ENCODE peak calls at places on chromosomes 16 and 17, in nine cellular contexts. One of them, this sample, is unnamed.
A peak's percentile ranks its signal among the peaks of the same experiment; 100 is the strongest.

GRCh38 chr17:61488878-61489718 is 36.9 kb downstream of the TBX4 start:
- DNase-seq in ACHN: no peak
- DNase-seq in HT1080: no peak
- DNase-seq in activated CD4-positive, alpha-beta T cell treated with anti-CD3 and anti-CD28 coated beads for 48 hours: no peak
- DNase-seq in NCI-H1092: no peak
- DNase-seq in RWPE1: no peak
- DNase-seq in stimulated activated CD4-positive, alpha-beta T cell treated with anti-CD3 and anti-CD28 coated beads, Interleukin-1b, Interleukin-23, amount 100 ng/mL, for 48 hours: no peak
- DNase-seq in LoVo: no peak
- DNase-seq in HS-27A: no peak
- DNase-seq in this sample: no peak

GRCh38 chr17:81474958-81475357 is 37.6 kb downstream of the ACTG1 start:
- DNase-seq in ACHN: no peak
- DNase-seq in HT1080: no peak
- DNase-seq in activated CD4-positive, alpha-beta T cell treated with anti-CD3 and anti-CD28 coated beads for 48 hours: no peak
- DNase-seq in NCI-H1092: no peak
- DNase-seq in RWPE1: no peak
- DNase-seq in stimulated activated CD4-positive, alpha-beta T cell treated with anti-CD3 and anti-CD28 coated beads, Interleukin-1b, Interleukin-23, amount 100 ng/mL, for 48 hours: no peak
- DNase-seq in LoVo: no peak
- DNase-seq in HS-27A: no peak
- DNase-seq in this sample: no peak

GRCh38 chr17:75601057-75601987 is 13.7 kb downstream of the MYO15B start:
- DNase-seq in ACHN: peak; percentile 77
- DNase-seq in HT1080: peak; percentile 37
- DNase-seq in activated CD4-positive, alpha-beta T cell treated with anti-CD3 and anti-CD28 coated beads for 48 hours: peak; percentile 81
- DNase-seq in NCI-H1092: peak; percentile 38
- DNase-seq in RWPE1: peak; percentile 43
- DNase-seq in stimulated activated CD4-positive, alpha-beta T cell treated with anti-CD3 and anti-CD28 coated beads, Interleukin-1b, Interleukin-23, amount 100 ng/mL, for 48 hours: peak; percentile 66
- DNase-seq in LoVo: peak; percentile 89
- DNase-seq in HS-27A: no peak
- DNase-seq in this sample: peak; percentile 79

GRCh38 chr16:5490499-5490898 is 392.9 kb upstream of the EEF2KMT start:
- DNase-seq in ACHN: peak; percentile 49
- DNase-seq in HT1080: peak; percentile 29
- DNase-seq in activated CD4-positive, alpha-beta T cell treated with anti-CD3 and anti-CD28 coated beads for 48 hours: peak; percentile 63
- DNase-seq in NCI-H1092: no peak
- DNase-seq in RWPE1: no peak
- DNase-seq in stimulated activated CD4-positive, alpha-beta T cell treated with anti-CD3 and anti-CD28 coated beads, Interleukin-1b, Interleukin-23, amount 100 ng/mL, for 48 hours: peak; percentile 32
- DNase-seq in LoVo: peak; percentile 21
- DNase-seq in HS-27A: no peak
- DNase-seq in this sample: peak; percentile 74

GRCh38 chr17:61402073-61402541 is 2.5 kb downstream of the TBX2 start:
- DNase-seq in ACHN: no peak
- DNase-seq in HT1080: no peak
- DNase-seq in activated CD4-positive, alpha-beta T cell treated with anti-CD3 and anti-CD28 coated beads for 48 hours: no peak
- DNase-seq in NCI-H1092: no peak
- DNase-seq in RWPE1: no peak
- DNase-seq in stimulated activated CD4-positive, alpha-beta T cell treated with anti-CD3 and anti-CD28 coated beads, Interleukin-1b, Interleukin-23, amount 100 ng/mL, for 48 hours: no peak
- DNase-seq in LoVo: no peak
- DNase-seq in HS-27A: no peak
- DNase-seq in this sample: no peak

GRCh38 chr17:59504821-59505220 is 60.6 kb upstream of the DHX40 start:
- DNase-seq in ACHN: no peak
- DNase-seq in HT1080: no peak
- DNase-seq in activated CD4-positive, alpha-beta T cell treated with anti-CD3 and anti-CD28 coated beads for 48 hours: no peak
- DNase-seq in NCI-H1092: no peak
- DNase-seq in RWPE1: no peak
- DNase-seq in stimulated activated CD4-positive, alpha-beta T cell treated with anti-CD3 and anti-CD28 coated beads, Interleukin-1b, Interleukin-23, amount 100 ng/mL, for 48 hours: no peak
- DNase-seq in LoVo: no peak
- DNase-seq in HS-27A: no peak
- DNase-seq in this sample: no peak

GRCh38 chr16:57115148-57115503 is 22.7 kb downstream of the CPNE2 start:
- DNase-seq in ACHN: no peak
- DNase-seq in HT1080: no peak
- DNase-seq in activated CD4-positive, alpha-beta T cell treated with anti-CD3 and anti-CD28 coated beads for 48 hours: no peak
- DNase-seq in NCI-H1092: no peak
- DNase-seq in RWPE1: no peak
- DNase-seq in stimulated activated CD4-positive, alpha-beta T cell treated with anti-CD3 and anti-CD28 coated beads, Interleukin-1b, Interleukin-23, amount 100 ng/mL, for 48 hours: no peak
- DNase-seq in LoVo: no peak
- DNase-seq in HS-27A: no peak
- DNase-seq in this sample: no peak

GRCh38 chr16:1960665-1961630 is 1.6 kb downstream of the NDUFB10 start:
- DNase-seq in ACHN: peak; percentile 54
- DNase-seq in HT1080: peak; percentile 81
- DNase-seq in activated CD4-positive, alpha-beta T cell treated with anti-CD3 and anti-CD28 coated beads for 48 hours: peak; percentile 76
- DNase-seq in NCI-H1092: no peak
- DNase-seq in RWPE1: no peak
- DNase-seq in stimulated activated CD4-positive, alpha-beta T cell treated with anti-CD3 and anti-CD28 coated beads, Interleukin-1b, Interleukin-23, amount 100 ng/mL, for 48 hours: peak; percentile 68
- DNase-seq in LoVo: peak; percentile 53
- DNase-seq in HS-27A: no peak
- DNase-seq in this sample: peak; percentile 83

GRCh38 chr16:705748-706188 is at the start of gene FBXL16:
- DNase-seq in ACHN: no peak
- DNase-seq in HT1080: no peak
- DNase-seq in activated CD4-positive, alpha-beta T cell treated with anti-CD3 and anti-CD28 coated beads for 48 hours: no peak
- DNase-seq in NCI-H1092: peak; percentile 62
- DNase-seq in RWPE1: peak; percentile 74
- DNase-seq in stimulated activated CD4-positive, alpha-beta T cell treated with anti-CD3 and anti-CD28 coated beads, Interleukin-1b, Interleukin-23, amount 100 ng/mL, for 48 hours: no peak
- DNase-seq in LoVo: no peak
- DNase-seq in HS-27A: no peak
- DNase-seq in this sample: peak; percentile 73

GRCh38 chr16:2471653-2472487 is 773 bp downstream of the NTN3 start:
- DNase-seq in ACHN: no peak
- DNase-seq in HT1080: no peak
- DNase-seq in activated CD4-positive, alpha-beta T cell treated with anti-CD3 and anti-CD28 coated beads for 48 hours: no peak
- DNase-seq in NCI-H1092: no peak
- DNase-seq in RWPE1: no peak
- DNase-seq in stimulated activated CD4-positive, alpha-beta T cell treated with anti-CD3 and anti-CD28 coated beads, Interleukin-1b, Interleukin-23, amount 100 ng/mL, for 48 hours: no peak
- DNase-seq in LoVo: no peak
- DNase-seq in HS-27A: no peak
- DNase-seq in this sample: no peak

GRCh38 chr16:9102379-9102778 is 10.9 kb downstream of the HAPSTR1 start:
- DNase-seq in ACHN: peak; percentile 58
- DNase-seq in HT1080: peak; percentile 54
- DNase-seq in activated CD4-positive, alpha-beta T cell treated with anti-CD3 and anti-CD28 coated beads for 48 hours: no peak
- DNase-seq in NCI-H1092: no peak
- DNase-seq in RWPE1: peak; percentile 52
- DNase-seq in stimulated activated CD4-positive, alpha-beta T cell treated with anti-CD3 and anti-CD28 coated beads, Interleukin-1b, Interleukin-23, amount 100 ng/mL, for 48 hours: no peak
- DNase-seq in LoVo: no peak
- DNase-seq in HS-27A: no peak
- DNase-seq in this sample: no peak

GRCh38 chr17:69508814-69509213 is 94.3 kb downstream of the MAP2K6 start:
- DNase-seq in ACHN: no peak
- DNase-seq in HT1080: no peak
- DNase-seq in activated CD4-positive, alpha-beta T cell treated with anti-CD3 and anti-CD28 coated beads for 48 hours: no peak
- DNase-seq in NCI-H1092: no peak
- DNase-seq in RWPE1: no peak
- DNase-seq in stimulated activated CD4-positive, alpha-beta T cell treated with anti-CD3 and anti-CD28 coated beads, Interleukin-1b, Interleukin-23, amount 100 ng/mL, for 48 hours: no peak
- DNase-seq in LoVo: no peak
- DNase-seq in HS-27A: no peak
- DNase-seq in this sample: no peak

GRCh38 chr17:27430882-27431491 is 25.3 kb upstream of the KSR1 start:
- DNase-seq in ACHN: peak; percentile 53
- DNase-seq in HT1080: peak; percentile 57
- DNase-seq in activated CD4-positive, alpha-beta T cell treated with anti-CD3 and anti-CD28 coated beads for 48 hours: peak; percentile 22
- DNase-seq in NCI-H1092: no peak
- DNase-seq in RWPE1: peak; percentile 48
- DNase-seq in stimulated activated CD4-positive, alpha-beta T cell treated with anti-CD3 and anti-CD28 coated beads, Interleukin-1b, Interleukin-23, amount 100 ng/mL, for 48 hours: no peak
- DNase-seq in LoVo: peak; percentile 33
- DNase-seq in HS-27A: no peak
- DNase-seq in this sample: peak; percentile 41

GRCh38 chr17:12911241-12911640 is 106.6 kb downstream of the ELAC2 start:
- DNase-seq in ACHN: no peak
- DNase-seq in HT1080: no peak
- DNase-seq in activated CD4-positive, alpha-beta T cell treated with anti-CD3 and anti-CD28 coated beads for 48 hours: no peak
- DNase-seq in NCI-H1092: no peak
- DNase-seq in RWPE1: no peak
- DNase-seq in stimulated activated CD4-positive, alpha-beta T cell treated with anti-CD3 and anti-CD28 coated beads, Interleukin-1b, Interleukin-23, amount 100 ng/mL, for 48 hours: no peak
- DNase-seq in LoVo: no peak
- DNase-seq in HS-27A: no peak
- DNase-seq in this sample: no peak

GRCh38 chr17:27318228-27318627 is 24.3 kb downstream of the WSB1 start:
- DNase-seq in ACHN: no peak
- DNase-seq in HT1080: no peak
- DNase-seq in activated CD4-positive, alpha-beta T cell treated with anti-CD3 and anti-CD28 coated beads for 48 hours: no peak
- DNase-seq in NCI-H1092: no peak
- DNase-seq in RWPE1: no peak
- DNase-seq in stimulated activated CD4-positive, alpha-beta T cell treated with anti-CD3 and anti-CD28 coated beads, Interleukin-1b, Interleukin-23, amount 100 ng/mL, for 48 hours: no peak
- DNase-seq in LoVo: no peak
- DNase-seq in HS-27A: no peak
- DNase-seq in this sample: no peak

GRCh38 chr17:77496401-77496801 is 355.6 kb downstream of the SEC14L1 start:
- DNase-seq in ACHN: no peak
- DNase-seq in HT1080: no peak
- DNase-seq in activated CD4-positive, alpha-beta T cell treated with anti-CD3 and anti-CD28 coated beads for 48 hours: no peak
- DNase-seq in NCI-H1092: no peak
- DNase-seq in RWPE1: no peak
- DNase-seq in stimulated activated CD4-positive, alpha-beta T cell treated with anti-CD3 and anti-CD28 coated beads, Interleukin-1b, Interleukin-23, amount 100 ng/mL, for 48 hours: no peak
- DNase-seq in LoVo: no peak
- DNase-seq in HS-27A: no peak
- DNase-seq in this sample: no peak

GRCh38 chr17:12789075-12789975 is at the start of gene ARHGAP44:
- DNase-seq in ACHN: peak; percentile 50
- DNase-seq in HT1080: peak; percentile 23
- DNase-seq in activated CD4-positive, alpha-beta T cell treated with anti-CD3 and anti-CD28 coated beads for 48 hours: peak; percentile 44
- DNase-seq in NCI-H1092: no peak
- DNase-seq in RWPE1: peak; percentile 48
- DNase-seq in stimulated activated CD4-positive, alpha-beta T cell treated with anti-CD3 and anti-CD28 coated beads, Interleukin-1b, Interleukin-23, amount 100 ng/mL, for 48 hours: peak; percentile 8
- DNase-seq in LoVo: peak; percentile 63
- DNase-seq in HS-27A: no peak
- DNase-seq in this sample: peak; percentile 58

GRCh38 chr16:12059216-12059769 is 82.8 kb downstream of the SNX29 start:
- DNase-seq in ACHN: peak; percentile 47
- DNase-seq in HT1080: no peak
- DNase-seq in activated CD4-positive, alpha-beta T cell treated with anti-CD3 and anti-CD28 coated beads for 48 hours: no peak
- DNase-seq in NCI-H1092: no peak
- DNase-seq in RWPE1: no peak
- DNase-seq in stimulated activated CD4-positive, alpha-beta T cell treated with anti-CD3 and anti-CD28 coated beads, Interleukin-1b, Interleukin-23, amount 100 ng/mL, for 48 hours: no peak
- DNase-seq in LoVo: no peak
- DNase-seq in HS-27A: no peak
- DNase-seq in this sample: no peak

GRCh38 chr17:67534941-67535340 is 157.9 kb downstream of the PITPNC1 start:
- DNase-seq in ACHN: no peak
- DNase-seq in HT1080: no peak
- DNase-seq in activated CD4-positive, alpha-beta T cell treated with anti-CD3 and anti-CD28 coated beads for 48 hours: no peak
- DNase-seq in NCI-H1092: no peak
- DNase-seq in RWPE1: no peak
- DNase-seq in stimulated activated CD4-positive, alpha-beta T cell treated with anti-CD3 and anti-CD28 coated beads, Interleukin-1b, Interleukin-23, amount 100 ng/mL, for 48 hours: no peak
- DNase-seq in LoVo: no peak
- DNase-seq in HS-27A: no peak
- DNase-seq in this sample: no peak

GRCh38 chr17:32492648-32493289 is 6.0 kb downstream of the CDK5R1 start:
- DNase-seq in ACHN: no peak
- DNase-seq in HT1080: no peak
- DNase-seq in activated CD4-positive, alpha-beta T cell treated with anti-CD3 and anti-CD28 coated beads for 48 hours: no peak
- DNase-seq in NCI-H1092: no peak
- DNase-seq in RWPE1: no peak
- DNase-seq in stimulated activated CD4-positive, alpha-beta T cell treated with anti-CD3 and anti-CD28 coated beads, Interleukin-1b, Interleukin-23, amount 100 ng/mL, for 48 hours: no peak
- DNase-seq in LoVo: no peak
- DNase-seq in HS-27A: no peak
- DNase-seq in this sample: no peak

GRCh38 chr17:82372591-82373452 is 1.3 kb downstream of the UTS2R start:
- DNase-seq in ACHN: no peak
- DNase-seq in HT1080: no peak
- DNase-seq in activated CD4-positive, alpha-beta T cell treated with anti-CD3 and anti-CD28 coated beads for 48 hours: no peak
- DNase-seq in NCI-H1092: no peak
- DNase-seq in RWPE1: no peak
- DNase-seq in stimulated activated CD4-positive, alpha-beta T cell treated with anti-CD3 and anti-CD28 coated beads, Interleukin-1b, Interleukin-23, amount 100 ng/mL, for 48 hours: no peak
- DNase-seq in LoVo: no peak
- DNase-seq in HS-27A: no peak
- DNase-seq in this sample: peak; percentile 62